ENCODE peak calls at places on chromosomes 7 and 10, in six cellular contexts. One of them, this sample, is unnamed.

GRCh38 chr10:46308666-46309450 is 22.1 kb downstream of the ANTXRL start:
- ATAC-seq in HepG2: peak
- ATAC-seq in K562: no peak
- ATAC-seq in GM12878: no peak
- ATAC-seq in A549: no peak
- ATAC-seq in upper lobe of left lung: no peak
- ATAC-seq in this sample: no peak

GRCh38 chr10:27742926-27743735 is 2.5 kb downstream of the MKX start:
- ATAC-seq in HepG2: peak
- ATAC-seq in K562: no peak
- ATAC-seq in GM12878: no peak
- ATAC-seq in A549: peak
- ATAC-seq in upper lobe of left lung: peak
- ATAC-seq in this sample: peak

GRCh38 chr10:34922138-34922537 is 107.0 kb upstream of the PARD3 start:
- ATAC-seq in HepG2: no peak
- ATAC-seq in K562: no peak
- ATAC-seq in GM12878: no peak
- ATAC-seq in A549: no peak
- ATAC-seq in upper lobe of left lung: no peak
- ATAC-seq in this sample: no peak

GRCh38 chr7:149784251-149784608 is 10.8 kb upstream of the ZNF467 start:
- ATAC-seq in HepG2: no peak
- ATAC-seq in K562: no peak
- ATAC-seq in GM12878: no peak
- ATAC-seq in A549: no peak
- ATAC-seq in upper lobe of left lung: no peak
- ATAC-seq in this sample: no peak

GRCh38 chr10:112213836-112214235 is 30.3 kb upstream of the GPAM start:
- ATAC-seq in HepG2: no peak
- ATAC-seq in K562: no peak
- ATAC-seq in GM12878: no peak
- ATAC-seq in A549: no peak
- ATAC-seq in upper lobe of left lung: no peak
- ATAC-seq in this sample: no peak

GRCh38 chr10:126133906-126134703 is 237.7 kb downstream of the FANK1 start:
- ATAC-seq in HepG2: no peak
- ATAC-seq in K562: no peak
- ATAC-seq in GM12878: no peak
- ATAC-seq in A549: peak
- ATAC-seq in upper lobe of left lung: peak
- ATAC-seq in this sample: no peak

GRCh38 chr7:79528421-79528820 is 75.0 kb upstream of the MAGI2 start:
- ATAC-seq in HepG2: no peak
- ATAC-seq in K562: no peak
- ATAC-seq in GM12878: peak
- ATAC-seq in A549: no peak
- ATAC-seq in upper lobe of left lung: no peak
- ATAC-seq in this sample: no peak

GRCh38 chr7:101362334-101363195 is at the start of gene COL26A1:
- ATAC-seq in HepG2: peak
- ATAC-seq in K562: no peak
- ATAC-seq in GM12878: peak
- ATAC-seq in A549: peak
- ATAC-seq in upper lobe of left lung: peak
- ATAC-seq in this sample: peak

GRCh38 chr7:75967573-75967997 is 26.8 kb downstream of the TMEM120A start:
- ATAC-seq in HepG2: no peak
- ATAC-seq in K562: no peak
- ATAC-seq in GM12878: no peak
- ATAC-seq in A549: no peak
- ATAC-seq in upper lobe of left lung: peak
- ATAC-seq in this sample: peak

GRCh38 chr7:128890306-128891109 is 20.0 kb downstream of the KCP start:
- ATAC-seq in HepG2: no peak
- ATAC-seq in K562: peak
- ATAC-seq in GM12878: no peak
- ATAC-seq in A549: peak
- ATAC-seq in upper lobe of left lung: peak
- ATAC-seq in this sample: peak

GRCh38 chr7:8963722-8964121 is 530.3 kb downstream of the NXPH1 start:
- ATAC-seq in HepG2: no peak
- ATAC-seq in K562: no peak
- ATAC-seq in GM12878: no peak
- ATAC-seq in A549: no peak
- ATAC-seq in upper lobe of left lung: no peak
- ATAC-seq in this sample: no peak

GRCh38 chr10:30437039-30437781 is 3.2 kb downstream of the MAP3K8 start:
- ATAC-seq in HepG2: no peak
- ATAC-seq in K562: peak
- ATAC-seq in GM12878: peak
- ATAC-seq in A549: no peak
- ATAC-seq in upper lobe of left lung: no peak
- ATAC-seq in this sample: no peak

GRCh38 chr7:107029061-107029763 is 15.3 kb upstream of the PRKAR2B start:
- ATAC-seq in HepG2: no peak
- ATAC-seq in K562: peak
- ATAC-seq in GM12878: no peak
- ATAC-seq in A549: peak
- ATAC-seq in upper lobe of left lung: no peak
- ATAC-seq in this sample: no peak

GRCh38 chr10:75876710-75877109 is 445.3 kb downstream of the LRMDA start:
- ATAC-seq in HepG2: no peak
- ATAC-seq in K562: no peak
- ATAC-seq in GM12878: no peak
- ATAC-seq in A549: no peak
- ATAC-seq in upper lobe of left lung: no peak
- ATAC-seq in this sample: no peak

GRCh38 chr7:922334-923107 is 32.0 kb downstream of the ADAP1 start:
- ATAC-seq in HepG2: no peak
- ATAC-seq in K562: peak
- ATAC-seq in GM12878: peak
- ATAC-seq in A549: no peak
- ATAC-seq in upper lobe of left lung: no peak
- ATAC-seq in this sample: no peak

GRCh38 chr7:33821970-33822369 is 83.4 kb upstream of the BMPER start:
- ATAC-seq in HepG2: no peak
- ATAC-seq in K562: no peak
- ATAC-seq in GM12878: no peak
- ATAC-seq in A549: no peak
- ATAC-seq in upper lobe of left lung: peak
- ATAC-seq in this sample: no peak

GRCh38 chr7:42986781-42987248 is 54.6 kb downstream of the MRPL32 start:
- ATAC-seq in HepG2: no peak
- ATAC-seq in K562: peak
- ATAC-seq in GM12878: no peak
- ATAC-seq in A549: no peak
- ATAC-seq in upper lobe of left lung: no peak
- ATAC-seq in this sample: no peak

GRCh38 chr7:140137078-140137477 is 39.7 kb downstream of the KDM7A start:
- ATAC-seq in HepG2: no peak
- ATAC-seq in K562: no peak
- ATAC-seq in GM12878: no peak
- ATAC-seq in A549: no peak
- ATAC-seq in upper lobe of left lung: no peak
- ATAC-seq in this sample: no peak

GRCh38 chr10:105743343-105744056 is 1102.4 kb downstream of the SORCS3 start:
- ATAC-seq in HepG2: no peak
- ATAC-seq in K562: no peak
- ATAC-seq in GM12878: no peak
- ATAC-seq in A549: no peak
- ATAC-seq in upper lobe of left lung: no peak
- ATAC-seq in this sample: no peak

GRCh38 chr7:44979481-44980392 is 922 bp upstream of the MYO1G start:
- ATAC-seq in HepG2: no peak
- ATAC-seq in K562: no peak
- ATAC-seq in GM12878: peak
- ATAC-seq in A549: peak
- ATAC-seq in upper lobe of left lung: peak
- ATAC-seq in this sample: peak

GRCh38 chr10:32326119-32326518 is 20.8 kb downstream of the EPC1 start:
- ATAC-seq in HepG2: no peak
- ATAC-seq in K562: no peak
- ATAC-seq in GM12878: peak
- ATAC-seq in A549: no peak
- ATAC-seq in upper lobe of left lung: no peak
- ATAC-seq in this sample: no peak

GRCh38 chr10:8061274-8062211 is 7.1 kb downstream of the GATA3 start:
- ATAC-seq in HepG2: no peak
- ATAC-seq in K562: peak
- ATAC-seq in GM12878: peak
- ATAC-seq in A549: no peak
- ATAC-seq in upper lobe of left lung: no peak
- ATAC-seq in this sample: no peak
- H3K27ac ChIP-seq in HepG2: no peak
- H3K27ac ChIP-seq in K562: no peak
- H3K27ac ChIP-seq in GM12878: peak
- H3K27ac ChIP-seq in A549: no peak
- H3K27ac ChIP-seq in upper lobe of left lung: peak
- H3K27ac ChIP-seq in this sample: no peak

DNA sequence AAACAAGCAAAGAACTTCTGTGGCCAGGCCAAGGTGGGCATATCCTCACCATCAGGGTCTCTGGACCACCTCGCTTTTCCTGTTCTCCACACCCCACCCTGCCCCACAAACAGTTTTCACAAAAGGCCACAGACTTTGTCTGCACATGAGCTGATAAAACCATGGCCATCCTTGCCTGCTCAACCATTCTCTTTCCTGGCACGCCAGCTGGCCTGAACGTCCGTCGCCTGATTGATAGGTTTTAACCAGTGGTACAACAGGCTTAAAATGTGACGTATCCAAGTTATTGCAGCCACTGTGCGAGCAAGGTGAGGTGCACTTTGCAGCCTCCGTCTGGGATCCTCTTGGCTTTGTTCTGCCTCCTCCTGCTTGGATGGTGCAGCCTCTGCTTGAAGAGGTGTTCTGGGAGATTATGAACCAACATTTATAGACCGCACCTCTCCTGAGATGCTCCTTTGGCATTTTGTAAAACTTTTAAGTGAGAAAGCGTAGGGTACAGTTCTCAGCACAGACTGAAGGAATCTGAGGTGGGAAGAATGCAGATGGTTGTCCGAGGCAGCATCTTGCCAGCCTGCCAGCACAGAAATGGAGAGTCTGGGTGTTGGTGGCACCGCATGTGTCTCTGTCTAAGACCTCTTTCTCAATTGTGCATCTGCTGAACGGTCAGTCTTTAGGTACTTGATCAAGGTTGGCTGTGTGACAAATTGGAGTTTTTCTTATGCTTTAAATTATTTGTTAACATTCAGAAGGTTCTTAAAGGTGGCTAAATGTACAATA is 288.3 kb downstream of the CELF2 start:
- ATAC-seq in HepG2: no peak
- ATAC-seq in K562: no peak
- ATAC-seq in GM12878: no peak
- ATAC-seq in A549: no peak
- ATAC-seq in upper lobe of left lung: no peak
- ATAC-seq in this sample: no peak
- TF ChIP-seq POLR2A in HepG2: no peak
- TF ChIP-seq POLR2A in K562: no peak
- TF ChIP-seq POLR2A in GM12878: no peak
- TF ChIP-seq POLR2A in A549: no peak
- TF ChIP-seq POLR2A in upper lobe of left lung: no peak
- TF ChIP-seq POLR2A in this sample: no peak

DNA sequence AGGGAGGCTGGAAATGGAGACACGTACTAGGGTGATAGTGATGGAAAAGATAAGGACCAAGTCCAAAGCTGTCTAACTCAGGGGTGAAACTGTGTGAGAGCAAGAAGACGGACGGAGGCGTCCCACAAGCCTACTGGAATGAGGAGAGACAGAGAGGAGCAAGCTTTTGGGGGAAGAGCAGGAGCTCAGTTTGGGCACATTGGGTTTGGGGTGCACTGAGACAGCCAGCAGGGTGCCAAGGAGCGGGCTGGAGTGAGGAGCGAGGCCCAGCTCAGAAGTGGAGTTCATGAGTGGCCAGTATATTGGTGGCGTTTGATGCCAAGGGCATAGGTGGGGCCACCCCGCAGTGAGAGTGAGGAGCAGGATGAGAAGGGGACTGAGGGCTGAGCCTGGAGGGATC is 22.6 kb downstream of the GHRHR start:
- ATAC-seq in HepG2: no peak
- ATAC-seq in K562: no peak
- ATAC-seq in GM12878: no peak
- ATAC-seq in A549: no peak
- ATAC-seq in upper lobe of left lung: no peak
- ATAC-seq in this sample: no peak
- TF ChIP-seq EP300 in HepG2: no peak
- TF ChIP-seq EP300 in K562: no peak
- TF ChIP-seq EP300 in GM12878: no peak
- TF ChIP-seq EP300 in A549: no peak
- TF ChIP-seq EP300 in upper lobe of left lung: no peak
- TF ChIP-seq EP300 in this sample: no peak

DNA sequence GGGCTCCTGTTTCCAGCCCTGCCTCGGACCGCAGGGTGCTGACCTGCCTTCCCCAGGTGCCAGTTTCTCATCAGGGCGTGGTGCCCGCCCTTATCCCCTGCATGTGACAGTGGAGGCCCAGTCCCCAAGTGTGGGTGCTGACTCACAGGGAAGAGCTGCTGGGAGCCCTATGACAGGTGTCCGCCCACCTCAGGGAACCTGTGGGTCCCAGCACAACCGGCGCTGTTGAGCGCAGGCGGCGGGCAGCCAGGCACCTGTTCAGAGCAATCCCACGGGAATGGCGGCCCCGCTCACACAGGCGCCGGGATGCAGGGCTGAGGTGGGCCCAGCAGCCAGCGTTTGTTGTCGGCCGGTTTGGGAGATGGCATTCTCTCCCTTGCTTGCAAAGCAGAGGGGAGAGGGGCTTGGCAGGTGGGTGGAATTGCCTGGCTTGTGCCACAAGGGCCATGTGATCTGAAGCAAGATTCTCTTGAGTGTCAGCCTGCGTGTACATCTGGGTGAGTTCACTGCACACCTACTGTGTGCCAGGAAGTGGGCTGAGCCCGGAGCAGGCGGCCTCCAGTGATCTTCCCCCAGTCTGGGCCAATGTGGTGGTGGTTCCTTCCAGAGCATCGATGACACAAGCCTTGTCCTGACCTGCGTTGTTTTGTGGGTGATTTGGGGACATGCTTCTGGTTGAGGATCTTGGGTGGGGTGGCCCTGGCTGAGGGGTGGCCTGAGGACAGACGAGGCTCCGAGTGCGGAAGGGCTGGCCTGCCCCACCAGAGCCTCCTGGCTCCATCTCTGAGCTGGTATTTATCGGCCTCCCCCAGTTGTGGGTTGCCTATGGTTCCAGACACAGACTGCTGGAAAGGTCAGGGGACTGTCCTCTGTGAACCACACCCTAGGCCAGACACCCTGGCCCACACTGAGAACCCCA is 2.4 kb downstream of the PWWP2B start:
- ATAC-seq in HepG2: no peak
- ATAC-seq in K562: no peak
- ATAC-seq in GM12878: no peak
- ATAC-seq in A549: no peak
- ATAC-seq in upper lobe of left lung: no peak
- ATAC-seq in this sample: no peak
- H3K27ac ChIP-seq in HepG2: no peak
- H3K27ac ChIP-seq in K562: no peak
- H3K27ac ChIP-seq in GM12878: no peak
- H3K27ac ChIP-seq in A549: no peak
- H3K27ac ChIP-seq in upper lobe of left lung: peak
- H3K27ac ChIP-seq in this sample: no peak